ENCODE peak calls at places on chromosomes 1 and 21, in seven cellular contexts. Q is psoas muscle, K is mesenchymal stem cell, Z is thoracic aorta, M is Karpas-422, I is upper lobe of left lung, G is NT2/D1. J is an unnamed sample. For H3K9me3, the result is how much of the 10 kb centered on the place peaks cover.

GRCh38 chr1:226921504-226921903 is 18.6 kb upstream of the COQ8A start:
- DNase-seq in Q (no peak), K (no peak), Z (no peak), M (no peak), I (no peak), G (no peak), J (no peak)

GRCh38 chr1:228286505-228287417 is 78.9 kb downstream of the OBSCN start:
- DNase-seq in Q (no peak), K (no peak), Z (no peak), M (no peak), I (peak), G (no peak), J (peak)

GRCh38 chr1:38028105-38028591 is 15.6 kb downstream of the UTP11 start:
- DNase-seq in Q (no peak), K (no peak), Z (no peak), M (no peak), I (no peak), G (no peak), J (no peak)

GRCh38 chr1:27591622-27592021 is 12.3 kb downstream of the AHDC1 start:
- DNase-seq in Q (no peak), K (no peak), Z (no peak), M (peak), I (no peak), G (no peak), J (no peak)

GRCh38 chr1:53572061-53572801 is 113.0 kb downstream of the DMRTB1 start:
- DNase-seq in Q (no peak), K (peak), Z (no peak), M (peak), I (no peak), G (no peak), J (no peak)

GRCh38 chr1:207047529-207047928 is 3.5 kb downstream of the YOD1 start:
- DNase-seq in Q (no peak), K (no peak), Z (no peak), M (no peak), I (no peak), G (no peak), J (no peak)

GRCh38 chr21:18153063-18153462 is 91.6 kb upstream of the CHODL start:
- DNase-seq in Q (no peak), K (peak), Z (no peak), M (no peak), I (no peak), G (no peak), J (no peak)

GRCh38 chr21:29943885-29944284 is 4.1 kb upstream of the GRIK1 start:
- DNase-seq in Q (no peak), K (no peak), Z (no peak), M (no peak), I (no peak), G (no peak), J (no peak)

GRCh38 chr1:42178249-42178648 is 13.7 kb upstream of the GUCA2A start:
- DNase-seq in Q (no peak), K (peak), Z (no peak), M (no peak), I (no peak), G (no peak), J (no peak)

GRCh38 chr1:168949672-168950071 is 156.8 kb upstream of the ATP1B1 start:
- DNase-seq in Q (no peak), K (no peak), Z (no peak), M (no peak), I (no peak), G (no peak), J (no peak)

GRCh38 chr1:17438176-17438976 is 1.1 kb downstream of the RCC2 start:
- DNase-seq in Q (peak), K (peak), Z (peak), M (peak), I (peak), G (no peak), J (peak)

GRCh38 chr1:25945756-25946155 is 39.5 kb upstream of the STMN1 start:
- DNase-seq in Q (no peak), K (no peak), Z (no peak), M (no peak), I (no peak), G (peak), J (no peak)

GRCh38 chr1:86205741-86206140 is 49.2 kb upstream of the COL24A1 start:
- DNase-seq in Q (no peak), K (no peak), Z (no peak), M (no peak), I (no peak), G (no peak), J (no peak)

GRCh38 chr1:53115403-53116306 is 26.8 kb downstream of the SLC1A7 start:
- DNase-seq in Q (peak), K (peak), Z (no peak), M (no peak), I (peak), G (no peak), J (no peak)

GRCh38 chr1:119841306-119841705 is 30.0 kb upstream of the REG4 start:
- DNase-seq in Q (no peak), K (no peak), Z (no peak), M (no peak), I (no peak), G (no peak), J (no peak)

GRCh38 chr1:109877320-109877771 is 33.3 kb upstream of the CSF1 start:
- DNase-seq in Q (peak), K (peak), Z (no peak), M (no peak), I (peak), G (peak), J (no peak)

GRCh38 chr1:154774175-154774855 is 95.8 kb downstream of the KCNN3 start:
- DNase-seq in Q (no peak), K (no peak), Z (no peak), M (no peak), I (no peak), G (no peak), J (no peak)

GRCh38 chr1:235710665-235711064 is 61.1 kb upstream of the GNG4 start:
- DNase-seq in Q (no peak), K (no peak), Z (no peak), M (no peak), I (no peak), G (no peak), J (no peak)

GRCh38 chr1:87159378-87159915 is 169.2 kb upstream of the LMO4 start:
- DNase-seq in Q (no peak), K (no peak), Z (no peak), M (no peak), I (no peak), G (no peak), J (no peak)

DNA sequence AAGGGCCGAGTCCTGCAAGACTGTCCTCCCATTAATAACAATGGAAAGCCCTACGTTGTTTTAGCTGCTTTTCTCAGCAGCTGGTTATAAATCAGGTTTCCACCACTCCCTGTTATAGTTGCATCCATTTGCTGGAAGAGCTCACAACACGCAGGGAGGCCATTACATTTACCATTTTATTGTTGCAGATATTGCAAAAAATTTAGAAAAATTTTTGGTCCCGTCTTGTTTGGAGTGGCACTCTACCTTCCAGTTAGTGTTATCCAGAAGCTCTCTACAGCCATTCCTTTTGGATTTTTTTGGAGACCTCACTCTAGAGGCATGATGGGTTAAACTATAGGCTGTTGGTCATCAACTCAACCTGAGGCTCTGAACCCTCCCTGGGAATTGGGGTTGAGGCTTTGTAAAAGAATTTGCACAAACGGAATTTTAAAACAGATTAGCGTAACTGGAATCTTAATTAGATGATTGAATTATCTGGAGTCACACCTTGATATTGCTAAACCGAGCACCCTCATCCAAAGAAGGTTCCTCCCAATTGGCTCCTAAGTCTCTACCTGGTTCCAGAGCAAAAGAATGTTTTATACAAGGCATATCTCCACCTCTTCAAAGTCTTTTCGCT is 1532.0 kb upstream of the TPTE start:
- DNase-seq in Q (no peak), K (no peak), Z (no peak), M (peak), I (no peak), G (no peak), J (no peak)
- H3K9me3 ChIP-seq in Q (under half), K (under half), Z (under half), M (half or more), I (under half), G (under half), J (under half)

GRCh38 chr1:104466068-104466467 is 716.4 kb downstream of the AMY1C start:
- DNase-seq in Q (no peak), K (no peak), Z (no peak), M (no peak), I (no peak), G (no peak), J (no peak)

GRCh38 chr1:104463126-104463697 is 713.5 kb downstream of the AMY1C start:
- DNase-seq in Q (no peak), K (no peak), Z (no peak), M (no peak), I (no peak), G (no peak), J (no peak)

DNA sequence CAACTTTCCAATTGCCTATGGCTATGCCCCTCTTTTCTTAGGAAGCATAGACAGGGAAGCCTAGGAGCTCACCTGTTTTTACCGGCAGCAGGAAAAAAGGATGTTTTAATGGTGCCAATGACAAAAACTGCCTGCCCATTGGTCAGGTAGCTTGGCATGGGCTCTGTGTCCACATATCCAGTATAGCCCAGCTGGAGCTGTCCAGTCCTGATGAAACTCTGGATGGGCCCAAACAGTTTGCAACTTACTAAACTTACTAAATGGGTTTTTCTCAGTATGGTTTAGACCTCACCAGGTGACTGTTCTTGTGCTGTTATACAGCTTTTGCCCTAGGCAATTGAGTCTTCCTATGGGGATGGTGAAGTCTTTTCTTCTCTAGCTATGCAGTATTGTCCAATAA is 711.2 kb downstream of the AMY1C start:
- DNase-seq in Q (no peak), K (no peak), Z (no peak), M (no peak), I (no peak), G (no peak), J (no peak)
- H3K9me3 ChIP-seq in Q (under half), K (under half), Z (under half), M (under half), I (half or more), G (under half), J (under half)

DNA sequence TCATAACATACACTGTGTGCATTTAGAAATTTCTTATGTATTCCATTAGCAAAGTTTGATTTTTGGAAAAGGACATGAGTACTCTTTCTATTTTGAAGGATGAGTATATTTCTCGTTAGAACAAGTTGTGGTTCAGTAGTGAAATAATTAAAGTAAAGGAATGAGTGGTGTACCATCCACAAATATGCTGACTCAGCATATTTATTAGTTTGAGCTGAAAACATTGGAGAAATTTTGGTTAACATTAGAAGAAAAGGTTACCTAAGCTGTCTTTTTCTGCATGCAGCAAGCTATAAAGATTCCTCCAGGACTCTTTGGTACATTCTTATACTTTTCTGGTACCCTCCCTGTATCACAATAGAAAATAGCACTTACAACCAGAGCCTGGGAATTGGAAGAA is 5.7 kb upstream of the OR2L5 start:
- DNase-seq in Q (no peak), K (no peak), Z (no peak), M (no peak), I (no peak), G (no peak), J (no peak)
- H3K9me3 ChIP-seq in Q (under half), K (under half), Z (under half), M (under half), I (under half), G (under half), J (under half)

DNA sequence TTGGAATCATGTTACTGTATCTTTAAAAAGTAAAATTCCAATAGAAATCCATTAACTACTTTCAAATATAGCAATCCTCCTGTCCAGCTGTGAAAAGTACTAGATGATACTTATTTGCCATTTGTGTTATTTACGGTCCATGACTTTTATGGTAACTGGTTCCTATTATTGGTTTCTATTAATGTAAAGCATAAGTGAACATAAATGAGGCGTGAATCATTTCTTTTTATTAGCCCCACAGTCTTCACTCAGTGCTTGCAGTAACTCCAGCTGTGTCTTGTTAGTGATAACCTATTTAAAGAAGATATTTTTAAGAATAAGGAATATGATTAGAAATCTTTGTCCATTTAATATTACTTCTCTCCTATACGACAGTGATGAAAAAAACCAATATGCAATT is 149.8 kb downstream of the SPATA17 start:
- DNase-seq in Q (no peak), K (no peak), Z (no peak), M (no peak), I (no peak), G (no peak), J (no peak)
- H3K9me3 ChIP-seq in Q (under half), K (under half), Z (under half), M (under half), I (under half), G (under half), J (under half)

J was measured in T-helper 17 cell.